ENCODE peak calls at places on chromosomes 6 and 20, in five cellular contexts. One of them, this sample, is unnamed. For H3K9me3 and H3K4me1, the result is how much of the 10 kb centered on the place peaks cover.

GRCh38 chr20:38727602-38728236 is 3.4 kb downstream of the SLC32A1 start:
- DNase-seq in PC-3: no peak
- DNase-seq in lower lobe of right lung: no peak
- DNase-seq in fibroblast of lung: no peak
- DNase-seq in tibial artery: no peak
- DNase-seq in this sample: no peak

GRCh38 chr20:52943185-52943841 is 28.8 kb upstream of the TSHZ2 start:
- DNase-seq in PC-3: peak
- DNase-seq in lower lobe of right lung: no peak
- DNase-seq in fibroblast of lung: peak
- DNase-seq in tibial artery: no peak
- DNase-seq in this sample: no peak

GRCh38 chr6:159541296-159541695 is 151.7 kb downstream of the SOD2 start:
- DNase-seq in PC-3: no peak
- DNase-seq in lower lobe of right lung: no peak
- DNase-seq in fibroblast of lung: no peak
- DNase-seq in tibial artery: no peak
- DNase-seq in this sample: no peak

GRCh38 chr6:169274761-169275160 is 21.1 kb upstream of the THBS2 start:
- DNase-seq in PC-3: no peak
- DNase-seq in lower lobe of right lung: no peak
- DNase-seq in fibroblast of lung: peak
- DNase-seq in tibial artery: no peak
- DNase-seq in this sample: no peak

GRCh38 chr6:45703041-45703739 is 312.5 kb downstream of the CLIC5 start:
- DNase-seq in PC-3: peak
- DNase-seq in lower lobe of right lung: no peak
- DNase-seq in fibroblast of lung: peak
- DNase-seq in tibial artery: no peak
- DNase-seq in this sample: no peak

GRCh38 chr6:24926639-24927038 is 9.1 kb downstream of the RIPOR2 start:
- DNase-seq in PC-3: no peak
- DNase-seq in lower lobe of right lung: no peak
- DNase-seq in fibroblast of lung: no peak
- DNase-seq in tibial artery: no peak
- DNase-seq in this sample: no peak

GRCh38 chr20:48818481-48818987 is 9.3 kb downstream of the PREX1 start:
- DNase-seq in PC-3: no peak
- DNase-seq in lower lobe of right lung: no peak
- DNase-seq in fibroblast of lung: no peak
- DNase-seq in tibial artery: no peak
- DNase-seq in this sample: no peak

GRCh38 chr6:36289281-36290018 is 19.6 kb downstream of the PNPLA1 start:
- DNase-seq in PC-3: no peak
- DNase-seq in lower lobe of right lung: no peak
- DNase-seq in fibroblast of lung: peak
- DNase-seq in tibial artery: no peak
- DNase-seq in this sample: peak

GRCh38 chr6:111683749-111684267 is 78.1 kb upstream of the TRAF3IP2 start:
- DNase-seq in PC-3: no peak
- DNase-seq in lower lobe of right lung: no peak
- DNase-seq in fibroblast of lung: peak
- DNase-seq in tibial artery: peak
- DNase-seq in this sample: no peak

GRCh38 chr6:100381111-100381510 is 83.6 kb downstream of the SIM1 start:
- DNase-seq in PC-3: no peak
- DNase-seq in lower lobe of right lung: no peak
- DNase-seq in fibroblast of lung: no peak
- DNase-seq in tibial artery: no peak
- DNase-seq in this sample: no peak

GRCh38 chr20:35976012-35976411 is 7.6 kb downstream of the CNBD2 start:
- DNase-seq in PC-3: no peak
- DNase-seq in lower lobe of right lung: no peak
- DNase-seq in fibroblast of lung: no peak
- DNase-seq in tibial artery: no peak
- DNase-seq in this sample: no peak

GRCh38 chr6:148716811-148717210 is 30.0 kb upstream of the UST start:
- DNase-seq in PC-3: no peak
- DNase-seq in lower lobe of right lung: no peak
- DNase-seq in fibroblast of lung: no peak
- DNase-seq in tibial artery: no peak
- DNase-seq in this sample: no peak

GRCh38 chr20:38357653-38358207 is 11.4 kb downstream of the LBP start:
- DNase-seq in PC-3: peak
- DNase-seq in lower lobe of right lung: no peak
- DNase-seq in fibroblast of lung: peak
- DNase-seq in tibial artery: no peak
- DNase-seq in this sample: peak

GRCh38 chr6:15063253-15063853 is 182.5 kb upstream of the JARID2 start:
- DNase-seq in PC-3: no peak
- DNase-seq in lower lobe of right lung: peak
- DNase-seq in fibroblast of lung: peak
- DNase-seq in tibial artery: peak
- DNase-seq in this sample: no peak

GRCh38 chr6:147063469-147064031 is 140.7 kb upstream of the STXBP5 start:
- DNase-seq in PC-3: peak
- DNase-seq in lower lobe of right lung: no peak
- DNase-seq in fibroblast of lung: peak
- DNase-seq in tibial artery: no peak
- DNase-seq in this sample: peak

GRCh38 chr20:17571153-17571527 is 1.3 kb downstream of the DSTN start:
- DNase-seq in PC-3: no peak
- DNase-seq in lower lobe of right lung: no peak
- DNase-seq in fibroblast of lung: peak
- DNase-seq in tibial artery: no peak
- DNase-seq in this sample: no peak

GRCh38 chr6:167143041-167143440 is 14.7 kb downstream of the GPR31 start:
- DNase-seq in PC-3: no peak
- DNase-seq in lower lobe of right lung: no peak
- DNase-seq in fibroblast of lung: no peak
- DNase-seq in tibial artery: no peak
- DNase-seq in this sample: no peak

GRCh38 chr6:99613398-99613704 is 6.7 kb downstream of the PRDM13 start:
- DNase-seq in PC-3: no peak
- DNase-seq in lower lobe of right lung: peak
- DNase-seq in fibroblast of lung: peak
- DNase-seq in tibial artery: no peak
- DNase-seq in this sample: no peak

GRCh38 chr6:132858750-132859149 is 44.4 kb downstream of the RPS12 start:
- DNase-seq in PC-3: no peak
- DNase-seq in lower lobe of right lung: no peak
- DNase-seq in fibroblast of lung: no peak
- DNase-seq in tibial artery: no peak
- DNase-seq in this sample: no peak

GRCh38 chr6:168272379-168273011 is 47.1 kb downstream of the DACT2 start:
- DNase-seq in PC-3: no peak
- DNase-seq in lower lobe of right lung: no peak
- DNase-seq in fibroblast of lung: no peak
- DNase-seq in tibial artery: no peak
- DNase-seq in this sample: no peak

GRCh38 chr20:920306-920705 is 4.2 kb upstream of the ANGPT4 start:
- DNase-seq in PC-3: no peak
- DNase-seq in lower lobe of right lung: no peak
- DNase-seq in fibroblast of lung: no peak
- DNase-seq in tibial artery: no peak
- DNase-seq in this sample: no peak

GRCh38 chr6:163710552-163710951 is 296.0 kb downstream of the QKI start:
- DNase-seq in PC-3: no peak
- DNase-seq in lower lobe of right lung: no peak
- DNase-seq in fibroblast of lung: no peak
- DNase-seq in tibial artery: peak
- DNase-seq in this sample: no peak

GRCh38 chr6:43737272-43738081 is 32.5 kb upstream of the VEGFA start:
- DNase-seq in PC-3: no peak
- DNase-seq in lower lobe of right lung: no peak
- DNase-seq in fibroblast of lung: no peak
- DNase-seq in tibial artery: no peak
- DNase-seq in this sample: peak

GRCh38 chr20:62736026-62736406 is 27.4 kb downstream of the NTSR1 start:
- DNase-seq in PC-3: no peak
- DNase-seq in lower lobe of right lung: peak
- DNase-seq in fibroblast of lung: no peak
- DNase-seq in tibial artery: no peak
- DNase-seq in this sample: peak
- H3K4me3 ChIP-seq in PC-3: no peak
- H3K4me3 ChIP-seq in lower lobe of right lung: no peak
- H3K4me3 ChIP-seq in fibroblast of lung: no peak
- H3K4me3 ChIP-seq in tibial artery: no peak
- H3K4me3 ChIP-seq in this sample: no peak

DNA sequence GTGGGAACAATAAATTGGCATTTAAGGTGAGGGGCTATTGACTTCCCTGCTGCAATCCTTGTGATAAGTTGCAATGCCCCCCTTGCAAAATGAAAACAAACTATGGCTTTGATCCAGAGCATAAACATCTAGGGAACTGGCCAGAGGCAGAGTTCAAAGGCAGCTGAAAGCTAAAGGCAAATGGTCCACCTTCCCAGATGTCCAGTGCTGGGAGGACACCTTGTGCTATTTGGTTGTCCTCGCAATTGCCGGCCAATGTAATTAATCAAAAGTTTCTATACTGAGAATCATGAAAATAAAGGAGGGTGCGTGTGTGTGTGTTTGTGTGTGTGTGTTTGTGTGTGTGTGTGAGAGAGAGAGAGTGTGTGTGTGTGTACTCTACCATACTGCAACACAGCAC is 337.4 kb downstream of the CBLN4 start:
- DNase-seq in PC-3: no peak
- DNase-seq in lower lobe of right lung: no peak
- DNase-seq in fibroblast of lung: no peak
- DNase-seq in tibial artery: no peak
- DNase-seq in this sample: no peak
- H3K9me3 ChIP-seq in PC-3: under half
- H3K9me3 ChIP-seq in lower lobe of right lung: under half
- H3K9me3 ChIP-seq in fibroblast of lung: under half
- H3K9me3 ChIP-seq in tibial artery: under half
- H3K9me3 ChIP-seq in this sample: under half

DNA sequence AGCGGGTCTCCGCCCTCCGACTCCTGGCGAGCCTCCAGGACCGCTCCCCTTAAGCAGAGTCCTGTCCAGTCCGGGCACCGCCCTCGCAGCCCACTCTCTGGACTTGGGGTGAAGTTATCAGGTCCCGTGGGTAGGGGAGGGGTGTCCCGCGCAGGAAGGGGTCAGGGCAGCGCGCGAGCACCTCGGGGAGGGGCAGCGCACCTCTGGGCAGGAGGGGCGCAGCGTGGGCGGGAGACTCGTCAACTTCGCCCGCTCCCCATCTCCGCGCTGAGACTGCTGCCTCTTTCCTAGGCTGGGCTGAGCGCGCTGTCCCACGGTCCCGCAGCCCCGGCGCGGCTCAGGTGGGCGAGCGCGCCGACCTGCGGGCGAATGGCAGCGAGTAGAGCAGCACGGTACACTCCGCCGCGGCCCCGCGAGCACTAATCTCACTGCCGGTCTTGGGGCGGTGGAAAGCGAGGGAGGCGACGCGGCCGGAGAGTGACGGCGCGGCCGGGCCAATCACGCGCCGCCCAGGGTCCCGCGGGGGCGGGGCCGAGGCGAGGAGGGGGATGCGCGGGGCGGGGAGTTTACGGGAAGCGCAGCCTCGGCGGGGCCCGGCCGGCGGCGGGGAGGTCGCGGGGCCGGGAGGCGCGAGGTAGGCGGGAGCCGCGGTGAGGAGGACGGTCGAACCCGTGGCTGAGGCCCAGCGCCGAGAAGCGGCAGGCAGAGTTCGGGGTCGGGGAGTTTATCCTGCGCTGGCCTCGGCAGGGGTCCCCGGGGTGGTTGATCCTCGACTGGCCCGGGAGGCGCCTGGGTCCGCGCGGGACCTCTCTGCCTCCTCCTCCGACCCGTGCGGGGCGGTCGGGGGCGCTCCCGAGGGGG is at the start of gene MAN1A1:
- DNase-seq in PC-3: peak
- DNase-seq in lower lobe of right lung: peak
- DNase-seq in fibroblast of lung: peak
- DNase-seq in tibial artery: peak
- DNase-seq in this sample: peak
- H3K4me1 ChIP-seq in PC-3: under half
- H3K4me1 ChIP-seq in lower lobe of right lung: under half
- H3K4me1 ChIP-seq in fibroblast of lung: under half
- H3K4me1 ChIP-seq in tibial artery: under half
- H3K4me1 ChIP-seq in this sample: under half

GRCh38 chr6:10658910-10659696 is 35.3 kb downstream of the C6orf52 start:
- DNase-seq in PC-3: no peak
- DNase-seq in lower lobe of right lung: no peak
- DNase-seq in fibroblast of lung: no peak
- DNase-seq in tibial artery: no peak
- DNase-seq in this sample: no peak
- H3K4me3 ChIP-seq in PC-3: no peak
- H3K4me3 ChIP-seq in lower lobe of right lung: peak
- H3K4me3 ChIP-seq in fibroblast of lung: no peak
- H3K4me3 ChIP-seq in tibial artery: no peak
- H3K4me3 ChIP-seq in this sample: no peak

GRCh38 chr20:12177657-12178293 is 260.1 kb downstream of the BTBD3 start:
- DNase-seq in PC-3: peak
- DNase-seq in lower lobe of right lung: no peak
- DNase-seq in fibroblast of lung: no peak
- DNase-seq in tibial artery: no peak
- DNase-seq in this sample: no peak
- H3K9me3 ChIP-seq in PC-3: under half
- H3K9me3 ChIP-seq in lower lobe of right lung: under half
- H3K9me3 ChIP-seq in fibroblast of lung: under half
- H3K9me3 ChIP-seq in tibial artery: under half
- H3K9me3 ChIP-seq in this sample: under half

GRCh38 chr6:38779310-38780062 is 64.4 kb downstream of the DNAH8 start:
- DNase-seq in PC-3: no peak
- DNase-seq in lower lobe of right lung: no peak
- DNase-seq in fibroblast of lung: no peak
- DNase-seq in tibial artery: no peak
- DNase-seq in this sample: no peak
- H3K4me1 ChIP-seq in PC-3: under half
- H3K4me1 ChIP-seq in lower lobe of right lung: under half
- H3K4me1 ChIP-seq in fibroblast of lung: under half
- H3K4me1 ChIP-seq in tibial artery: under half
- H3K4me1 ChIP-seq in this sample: under half

GRCh38 chr20:6709865-6710595 is 57.5 kb upstream of the BMP2 start:
- DNase-seq in PC-3: peak
- DNase-seq in lower lobe of right lung: no peak
- DNase-seq in fibroblast of lung: peak
- DNase-seq in tibial artery: no peak
- DNase-seq in this sample: no peak
- H3K4me3 ChIP-seq in PC-3: no peak
- H3K4me3 ChIP-seq in lower lobe of right lung: no peak
- H3K4me3 ChIP-seq in fibroblast of lung: no peak
- H3K4me3 ChIP-seq in tibial artery: no peak
- H3K4me3 ChIP-seq in this sample: no peak

This sample was measured in PC-9.